ENCODE peak calls at places on chromosomes 11 and 22, in four cellular contexts. One of them, this sample, is unnamed.

GRCh38 chr11:102287963-102288744 is 29.1 kb upstream of the BIRC3 start:
- DNase-seq in bronchial epithelial cell: peak; percentile 81
- DNase-seq in transverse colon: peak; percentile 37
- DNase-seq in Caco-2: peak; percentile 66
- DNase-seq in this sample: peak; percentile 80

GRCh38 chr11:117823294-117823940 is 1.1 kb downstream of the FXYD2 start:
- DNase-seq in bronchial epithelial cell: no peak
- DNase-seq in transverse colon: peak; percentile 13
- DNase-seq in Caco-2: peak; percentile 42
- DNase-seq in this sample: no peak

GRCh38 chr22:37496651-37497599 is 10.7 kb upstream of the MFNG start:
- DNase-seq in bronchial epithelial cell: peak; percentile 79
- DNase-seq in transverse colon: no peak
- DNase-seq in Caco-2: no peak
- DNase-seq in this sample: peak; percentile 84

GRCh38 chr11:19589567-19590260 is 122.9 kb upstream of the NAV2 start:
- DNase-seq in bronchial epithelial cell: no peak
- DNase-seq in transverse colon: no peak
- DNase-seq in Caco-2: no peak
- DNase-seq in this sample: no peak

GRCh38 chr11:78820722-78821121 is 246.1 kb upstream of the NARS2 start:
- DNase-seq in bronchial epithelial cell: no peak
- DNase-seq in transverse colon: no peak
- DNase-seq in Caco-2: no peak
- DNase-seq in this sample: no peak

GRCh38 chr11:65981972-65982823 is 19.8 kb downstream of the EIF1AD start:
- DNase-seq in bronchial epithelial cell: no peak
- DNase-seq in transverse colon: no peak
- DNase-seq in Caco-2: no peak
- DNase-seq in this sample: no peak

GRCh38 chr11:9385288-9385902 is 943 bp downstream of the IPO7 start:
- DNase-seq in bronchial epithelial cell: peak; percentile 40
- DNase-seq in transverse colon: no peak
- DNase-seq in Caco-2: peak; percentile 58
- DNase-seq in this sample: no peak

GRCh38 chr11:57324154-57324885 is 432 bp downstream of the TNKS1BP1 start:
- DNase-seq in bronchial epithelial cell: no peak
- DNase-seq in transverse colon: peak; percentile 49
- DNase-seq in Caco-2: peak; percentile 67
- DNase-seq in this sample: peak; percentile 36

GRCh38 chr11:62295504-62295903 is 3.4 kb downstream of the SCGB1D4 start:
- DNase-seq in bronchial epithelial cell: peak; percentile 22
- DNase-seq in transverse colon: no peak
- DNase-seq in Caco-2: no peak
- DNase-seq in this sample: peak; percentile 31

GRCh38 chr11:14312736-14313438 is 46.1 kb downstream of the RRAS2 start:
- DNase-seq in bronchial epithelial cell: peak; percentile 60
- DNase-seq in transverse colon: no peak
- DNase-seq in Caco-2: no peak
- DNase-seq in this sample: no peak

GRCh38 chr11:117490911-117491310 is 163.3 kb downstream of the CEP164 start:
- DNase-seq in bronchial epithelial cell: no peak
- DNase-seq in transverse colon: no peak
- DNase-seq in Caco-2: no peak
- DNase-seq in this sample: no peak

GRCh38 chr11:6531267-6531752 is 34.2 kb downstream of the DNHD1 start:
- DNase-seq in bronchial epithelial cell: peak; percentile 51
- DNase-seq in transverse colon: no peak
- DNase-seq in Caco-2: no peak
- DNase-seq in this sample: peak; percentile 56

GRCh38 chr11:64226507-64227051 is 505 bp downstream of the NUDT22 start:
- DNase-seq in bronchial epithelial cell: no peak
- DNase-seq in transverse colon: peak; percentile 82
- DNase-seq in Caco-2: peak; percentile 48
- DNase-seq in this sample: no peak

DNA sequence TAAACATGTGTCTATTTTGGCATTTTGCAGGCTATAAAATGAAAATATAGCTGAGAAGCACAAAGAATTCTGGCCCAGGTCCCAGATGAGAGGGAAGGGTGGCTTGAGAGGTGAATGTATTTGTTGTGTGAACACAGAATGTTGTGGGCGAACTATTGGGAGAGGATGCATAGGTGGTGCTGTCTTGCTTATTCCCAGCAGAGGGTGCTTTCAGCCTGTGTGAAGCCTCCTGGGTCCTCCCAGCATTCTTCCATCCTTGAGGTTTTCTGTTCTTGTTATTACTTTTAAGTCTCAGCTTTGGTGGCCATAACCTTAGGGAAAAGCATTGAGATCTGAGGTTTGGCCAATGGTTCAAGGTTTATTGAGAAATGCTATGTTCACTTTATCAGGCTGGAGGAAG is 108.7 kb upstream of the SNX19 start:
- DNase-seq in bronchial epithelial cell: peak; percentile 60
- DNase-seq in transverse colon: no peak
- DNase-seq in Caco-2: no peak
- DNase-seq in this sample: peak; percentile 65
- TF ChIP-seq CTCF in bronchial epithelial cell: peak; percentile 81
- TF ChIP-seq CTCF in transverse colon: no peak
- TF ChIP-seq CTCF in Caco-2: peak; percentile 77
- TF ChIP-seq CTCF in this sample: peak; percentile 41

GRCh38 chr11:23554002-23554401 is 693.7 kb upstream of the CCDC179 start:
- DNase-seq in bronchial epithelial cell: peak; percentile 29
- DNase-seq in transverse colon: no peak
- DNase-seq in Caco-2: no peak
- DNase-seq in this sample: peak; percentile 13
- TF ChIP-seq CTCF in bronchial epithelial cell: peak; percentile 9
- TF ChIP-seq CTCF in transverse colon: no peak
- TF ChIP-seq CTCF in Caco-2: peak; percentile 26
- TF ChIP-seq CTCF in this sample: peak; percentile 16

GRCh38 chr22:49568751-49569285 is 258.9 kb downstream of the BRD1 start:
- DNase-seq in bronchial epithelial cell: no peak
- DNase-seq in transverse colon: peak; percentile 4
- DNase-seq in Caco-2: peak; percentile 23
- DNase-seq in this sample: no peak

GRCh38 chr22:49571326-49571725 is 256.3 kb downstream of the BRD1 start:
- DNase-seq in bronchial epithelial cell: no peak
- DNase-seq in transverse colon: no peak
- DNase-seq in Caco-2: no peak
- DNase-seq in this sample: no peak

GRCh38 chr22:49569286-49570031 is 258.2 kb downstream of the BRD1 start:
- DNase-seq in bronchial epithelial cell: no peak
- DNase-seq in transverse colon: peak; percentile 4
- DNase-seq in Caco-2: peak; percentile 22
- DNase-seq in this sample: no peak

GRCh38 chr22:49567894-49568750 is 259.6 kb downstream of the BRD1 start:
- DNase-seq in bronchial epithelial cell: no peak
- DNase-seq in transverse colon: peak; percentile 2
- DNase-seq in Caco-2: no peak
- DNase-seq in this sample: no peak

DNA sequence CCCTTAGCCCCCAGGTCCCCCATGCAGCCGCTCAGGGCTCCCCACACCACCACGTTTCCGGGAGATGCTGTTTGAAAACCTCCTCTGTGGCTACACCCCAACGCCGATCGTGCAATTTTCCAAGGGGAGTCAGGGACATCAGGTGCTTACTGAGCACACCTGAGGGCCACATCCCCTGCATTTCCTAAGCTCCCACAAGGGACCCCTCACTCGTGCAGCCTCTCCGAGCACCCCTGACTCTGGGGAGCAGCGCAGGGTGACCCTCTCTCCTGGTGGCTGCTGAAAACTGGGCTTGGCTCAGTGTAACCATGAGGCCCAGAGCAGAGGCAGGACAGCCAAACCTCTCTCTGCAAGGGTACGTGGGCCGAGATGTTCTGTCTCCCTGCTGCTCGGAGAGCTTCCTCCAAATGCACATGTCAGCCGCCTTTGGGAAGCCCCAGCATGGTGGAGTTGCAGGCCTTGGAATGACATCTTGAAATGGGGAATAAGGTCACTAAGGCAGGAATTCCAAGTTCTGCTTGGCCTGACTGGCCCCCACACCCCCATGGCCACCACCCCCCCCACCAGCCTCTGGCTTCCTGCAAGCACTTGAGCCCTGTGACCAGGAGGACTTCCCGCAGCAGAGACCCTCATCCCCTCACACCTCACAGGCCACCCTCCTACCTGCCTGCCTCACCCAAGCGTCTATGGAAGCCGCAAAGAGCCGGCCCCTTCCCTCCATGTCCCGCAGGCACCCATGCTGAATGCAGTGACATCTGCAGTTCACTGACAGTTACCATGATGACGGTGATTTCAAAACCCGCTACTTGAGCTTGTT is 257.4 kb downstream of the BRD1 start:
- DNase-seq in bronchial epithelial cell: no peak
- DNase-seq in transverse colon: peak; percentile 3
- DNase-seq in Caco-2: peak; percentile 24
- DNase-seq in this sample: no peak
- TF ChIP-seq CTCF in bronchial epithelial cell: no peak
- TF ChIP-seq CTCF in transverse colon: no peak
- TF ChIP-seq CTCF in Caco-2: no peak
- TF ChIP-seq CTCF in this sample: no peak

DNA sequence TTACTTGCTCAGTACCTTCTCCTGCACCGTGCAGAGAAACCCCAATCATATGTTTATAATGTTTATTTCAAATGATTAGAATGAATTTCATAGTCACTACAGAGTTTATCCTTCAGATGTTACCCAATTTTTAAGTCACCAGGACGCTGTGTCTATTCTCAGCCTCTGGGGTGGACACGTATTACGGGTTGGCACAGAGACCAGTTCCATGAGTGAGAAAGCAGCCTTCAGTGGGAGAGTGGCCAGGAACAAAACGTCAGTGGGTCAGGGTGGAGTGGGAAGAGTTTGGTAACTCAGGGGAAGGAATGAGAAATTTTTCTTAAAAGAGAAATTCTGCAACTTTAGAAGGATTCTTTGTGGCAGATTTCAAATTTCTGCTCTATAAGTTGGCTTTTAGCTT is 77.1 kb upstream of the MTMR2 start:
- DNase-seq in bronchial epithelial cell: no peak
- DNase-seq in transverse colon: peak; percentile 60
- DNase-seq in Caco-2: no peak
- DNase-seq in this sample: peak; percentile 4
- TF ChIP-seq CTCF in bronchial epithelial cell: no peak
- TF ChIP-seq CTCF in transverse colon: no peak
- TF ChIP-seq CTCF in Caco-2: no peak
- TF ChIP-seq CTCF in this sample: no peak

GRCh38 chr11:82718841-82719240 is 14.8 kb downstream of the FAM181B start:
- DNase-seq in bronchial epithelial cell: no peak
- DNase-seq in transverse colon: no peak
- DNase-seq in Caco-2: no peak
- DNase-seq in this sample: no peak

GRCh38 chr11:82719316-82719715 is 14.3 kb downstream of the FAM181B start:
- DNase-seq in bronchial epithelial cell: no peak
- DNase-seq in transverse colon: no peak
- DNase-seq in Caco-2: no peak
- DNase-seq in this sample: no peak

GRCh38 chr11:82718307-82718706 is 15.4 kb downstream of the FAM181B start:
- DNase-seq in bronchial epithelial cell: peak; percentile 31
- DNase-seq in transverse colon: no peak
- DNase-seq in Caco-2: no peak
- DNase-seq in this sample: peak; percentile 58

GRCh38 chr11:82711648-82712047 is 22.0 kb downstream of the FAM181B start:
- DNase-seq in bronchial epithelial cell: no peak
- DNase-seq in transverse colon: no peak
- DNase-seq in Caco-2: no peak
- DNase-seq in this sample: no peak

DNA sequence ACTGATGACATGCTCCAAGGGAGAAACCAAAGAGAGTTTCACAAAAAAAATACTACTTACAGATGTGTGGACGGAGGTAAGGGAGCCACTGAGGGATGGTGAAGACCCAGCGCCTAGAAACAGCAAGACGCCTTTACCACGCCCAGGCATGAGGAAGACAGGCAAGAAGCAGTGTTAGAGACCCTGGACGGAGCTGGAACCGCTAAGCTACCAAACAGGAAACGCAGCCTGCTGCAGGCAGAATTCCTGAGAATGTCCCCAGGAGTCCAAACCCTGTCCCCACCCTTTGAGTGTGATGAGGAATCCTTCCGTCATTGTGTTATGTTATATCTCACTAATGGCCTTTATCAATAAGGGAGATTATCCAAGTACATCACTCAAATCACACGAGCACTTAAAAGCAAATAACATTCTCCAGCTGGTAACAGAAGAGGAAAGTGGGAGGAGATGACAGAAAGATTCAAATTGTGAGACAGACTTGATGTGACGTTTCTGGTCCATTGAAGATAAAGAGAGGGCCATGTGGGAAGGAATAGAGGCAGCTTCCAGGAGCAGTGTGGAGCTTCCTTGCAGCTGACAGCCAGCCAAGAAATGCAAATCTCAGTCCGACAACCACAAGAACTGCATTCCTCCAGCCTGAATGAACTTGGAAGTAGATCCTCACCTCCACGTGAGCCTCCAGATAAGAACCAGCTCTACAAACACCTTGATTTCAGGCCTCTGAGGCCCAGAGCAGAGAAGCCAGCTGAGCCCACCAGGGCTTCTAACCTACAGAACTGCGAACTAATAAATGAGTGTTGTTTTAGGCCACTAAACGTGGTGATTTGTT is 19.1 kb downstream of the FAM181B start:
- DNase-seq in bronchial epithelial cell: no peak
- DNase-seq in transverse colon: no peak
- DNase-seq in Caco-2: no peak
- DNase-seq in this sample: no peak
- TF ChIP-seq CTCF in bronchial epithelial cell: no peak
- TF ChIP-seq CTCF in transverse colon: no peak
- TF ChIP-seq CTCF in Caco-2: no peak
- TF ChIP-seq CTCF in this sample: no peak

This sample was measured in MCF 10A.